ENCODE peak calls at places on chromosomes 7 and 10, in four cellular contexts. B, I, F and L are unnamed samples.

GRCh38 chr7:117171106-117171505 is 151.8 kb downstream of the WNT2 start:
- DNase-seq in B (no peak), I (peak; percentile 59), F (no peak), L (no peak)

GRCh38 chr10:8146650-8147049 is 92.2 kb downstream of the GATA3 start:
- DNase-seq in I (no peak), F (no peak), B (no peak), L (no peak)

GRCh38 chr10:83432296-83433045 is 706.8 kb upstream of the GHITM start:
- DNase-seq in B (no peak), I (no peak), F (no peak), L (no peak)

GRCh38 chr7:73341877-73342276 is 13.9 kb downstream of the FKBP6 start:
- DNase-seq in I (no peak), F (no peak), B (no peak), L (no peak)

GRCh38 chr7:158828343-158829020 is 827 bp downstream of the ESYT2 start:
- DNase-seq in I (peak; percentile 71), F (peak; percentile 58), B (peak; percentile 55), L (peak; percentile 86)

GRCh38 chr10:107054469-107055156 is 109.9 kb downstream of the SORCS1 start:
- DNase-seq in F (no peak), I (no peak), B (no peak), L (no peak)

GRCh38 chr7:150962743-150963399 is 15.2 kb downstream of the KCNH2 start:
- DNase-seq in B (peak; percentile 54), F (peak; percentile 69), I (peak; percentile 84), L (no peak)

GRCh38 chr7:71665716-71666115 is 533.8 kb downstream of the GALNT17 start:
- DNase-seq in F (no peak), I (no peak), B (no peak), L (no peak)

GRCh38 chr7:1091019-1091643 is 3.2 kb downstream of the GPER1 start:
- DNase-seq in I (no peak), B (no peak), F (no peak), L (no peak)

GRCh38 chr7:36683695-36684357 is 40.5 kb downstream of the AOAH start:
- DNase-seq in I (no peak), F (no peak), B (no peak), L (no peak)

GRCh38 chr10:112794201-112794600 is 155.8 kb upstream of the TCF7L2 start:
- DNase-seq in B (no peak), I (no peak), F (no peak), L (no peak)

GRCh38 chr10:63437334-63437949 is 28.3 kb downstream of the JMJD1C start:
- DNase-seq in I (no peak), B (no peak), F (no peak), L (no peak)

GRCh38 chr10:120423350-120424197 is 33.5 kb upstream of the PLPP4 start:
- DNase-seq in I (peak; percentile 71), B (peak; percentile 35), F (peak; percentile 59), L (no peak)

GRCh38 chr7:2309889-2310331 is 4.3 kb downstream of the SNX8 start:
- DNase-seq in I (peak; percentile 95), F (no peak), B (no peak), L (peak; percentile 84)

GRCh38 chr7:6159524-6160011 is 112.9 kb downstream of the CYTH3 start:
- DNase-seq in F (no peak), B (no peak), I (no peak), L (no peak)

GRCh38 chr10:52170776-52171175 is 143.3 kb upstream of the DKK1 start:
- DNase-seq in I (peak; percentile 88), F (no peak), B (no peak), L (no peak)

GRCh38 chr7:31747553-31747952 is 60.5 kb downstream of the PPP1R17 start:
- DNase-seq in B (peak; percentile 19), I (no peak), F (no peak), L (no peak)

GRCh38 chr10:119177708-119178370 is 773 bp downstream of the PRDX3 start:
- DNase-seq in F (no peak), I (no peak), B (peak; percentile 25), L (no peak)

GRCh38 chr7:157140118-157140905 is 1.6 kb downstream of the UBE3C start:
- DNase-seq in F (no peak), I (no peak), B (no peak), L (peak; percentile 66)

GRCh38 chr7:505171-505570 is 14.5 kb downstream of the PDGFA start:
- DNase-seq in B (no peak), F (no peak), I (no peak), L (no peak)

GRCh38 chr10:22086730-22087364 is 83.3 kb upstream of the DNAJC1 start:
- DNase-seq in I (peak; percentile 71), F (no peak), B (peak; percentile 65), L (no peak)

GRCh38 chr7:712601-713457 is 13.7 kb upstream of the DNAAF5 start:
- DNase-seq in I (peak; percentile 50), B (no peak), F (no peak), L (no peak)

GRCh38 chr7:134605978-134606923 is 40.4 kb upstream of the BPGM start:
- DNase-seq in B (peak; percentile 64), F (peak; percentile 60), I (peak; percentile 83), L (peak; percentile 87)

GRCh38 chr7:136923111-136923510 is 54.7 kb downstream of the CHRM2 start:
- DNase-seq in B (no peak), I (no peak), F (no peak), L (no peak)

GRCh38 chr7:41916450-41916927 is 213.6 kb upstream of the INHBA start:
- DNase-seq in F (no peak), I (no peak), B (no peak), L (no peak)

GRCh38 chr10:36612436-36612835 is 513.0 kb upstream of the ANKRD30A start:
- DNase-seq in I (peak; percentile 48), B (no peak), F (no peak), L (no peak)

GRCh38 chr7:44046321-44047061 is 2.0 kb downstream of the DBNL start:
- DNase-seq in B (no peak), F (no peak), I (no peak), L (no peak)

GRCh38 chr7:50801907-50802306 is 19.2 kb upstream of the GRB10 start:
- DNase-seq in I (no peak), F (no peak), B (no peak), L (no peak)
- TF ChIP-seq CTCF in I (no peak), F (no peak), B (no peak), L (no peak)

GRCh38 chr10:66215005-66215404 is 710.8 kb upstream of the LRRTM3 start:
- DNase-seq in B (no peak), F (no peak), I (peak; percentile 33), L (no peak)
- TF ChIP-seq CTCF in B (no peak), F (peak; percentile 21), I (peak; percentile 56), L (no peak)

GRCh38 chr10:114751856-114752255 is 69.7 kb upstream of the FHIP2A start:
- DNase-seq in B (no peak), I (no peak), F (no peak), L (no peak)

GRCh38 chr10:114749545-114749944 is 72.0 kb upstream of the FHIP2A start:
- DNase-seq in B (no peak), I (no peak), F (no peak), L (no peak)

GRCh38 chr10:114755537-114755936 is 66.0 kb upstream of the FHIP2A start:
- DNase-seq in B (no peak), F (no peak), I (no peak), L (no peak)

GRCh38 chr10:114754445-114755320 is 66.9 kb upstream of the FHIP2A start:
- DNase-seq in I (no peak), B (no peak), F (no peak), L (no peak)

DNA sequence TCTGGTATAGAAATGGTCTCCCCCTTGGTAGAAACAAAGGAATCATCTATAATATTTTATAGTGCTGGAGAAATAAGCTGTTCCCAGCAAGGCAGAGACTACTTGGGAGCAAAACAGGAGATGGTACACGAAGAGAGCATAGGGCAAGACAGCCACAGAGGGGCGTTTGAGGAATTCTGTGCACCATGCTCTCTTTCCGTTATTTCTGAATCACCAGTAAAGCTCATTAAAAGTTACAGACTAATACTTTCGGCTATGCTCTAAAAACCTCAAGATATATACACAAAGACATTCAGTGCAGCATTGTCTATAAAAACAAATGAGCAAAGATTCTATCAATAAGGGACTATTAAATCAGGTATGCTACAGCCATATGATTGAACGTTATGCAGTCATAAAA is 68.5 kb upstream of the FHIP2A start:
- DNase-seq in I (no peak), F (no peak), B (no peak), L (no peak)
- TF ChIP-seq CTCF in I (no peak), F (no peak), B (no peak), L (no peak)

DNA sequence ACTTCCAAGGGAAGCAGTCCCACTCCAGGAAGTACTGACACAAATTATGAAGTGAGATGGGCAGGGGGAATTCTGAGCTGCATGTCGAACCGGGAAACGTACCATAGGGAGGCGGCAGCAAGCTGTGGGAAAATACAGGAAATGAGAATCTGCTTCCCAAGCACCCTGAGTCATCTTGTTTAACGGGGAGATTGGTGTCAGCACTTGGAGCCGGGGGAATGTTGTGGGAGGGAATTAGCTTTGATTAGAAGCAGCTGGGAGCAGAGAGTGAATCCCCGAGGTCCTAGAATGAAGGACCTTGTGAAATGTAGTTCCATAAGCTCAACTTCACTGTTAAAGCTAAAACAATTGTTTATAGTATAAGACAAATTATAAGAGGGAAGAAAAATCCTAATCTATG is 141.4 kb upstream of the PRKCQ start:
- DNase-seq in F (peak; percentile 24), I (peak; percentile 36), B (peak; percentile 33), L (no peak)
- TF ChIP-seq CTCF in F (no peak), I (no peak), B (no peak), L (peak; percentile 49)

DNA sequence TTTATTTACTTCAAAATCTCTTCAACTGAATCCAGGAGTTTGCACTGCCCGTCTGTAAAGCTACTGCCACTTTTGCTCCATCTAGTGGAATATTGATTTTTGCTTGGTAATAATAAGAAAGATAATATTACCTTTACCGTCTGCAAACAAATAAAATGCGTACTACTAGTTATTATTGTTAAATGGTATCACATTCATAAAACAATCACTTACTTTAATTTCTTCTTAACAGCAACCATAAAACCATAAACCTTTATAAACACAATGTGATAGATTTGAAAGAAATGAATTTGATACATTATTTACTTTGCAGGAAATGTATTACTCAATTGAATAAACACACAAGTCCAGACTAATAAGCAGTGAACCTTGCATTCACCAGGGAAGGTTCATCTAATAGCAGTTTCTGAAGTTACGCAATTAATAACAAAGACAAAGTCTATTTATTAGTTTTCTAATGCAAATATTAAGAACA is 6.4 kb downstream of the AGMO start:
- DNase-seq in I (no peak), F (no peak), B (no peak), L (no peak)
- TF ChIP-seq CTCF in I (no peak), F (no peak), B (no peak), L (peak; percentile 64)

GRCh38 chr10:84552478-84552877 is 224.1 kb downstream of the CCSER2 start:
- DNase-seq in B (no peak), I (peak; percentile 65), F (no peak), L (no peak)
- TF ChIP-seq CTCF in B (no peak), I (no peak), F (no peak), L (no peak)

GRCh38 chr7:111855842-111856227 is 293.5 kb upstream of the IMMP2L start:
- DNase-seq in F (peak; percentile 25), B (no peak), I (peak; percentile 35), L (no peak)
- TF ChIP-seq CTCF in F (no peak), B (no peak), I (no peak), L (peak; percentile 13)

DNA sequence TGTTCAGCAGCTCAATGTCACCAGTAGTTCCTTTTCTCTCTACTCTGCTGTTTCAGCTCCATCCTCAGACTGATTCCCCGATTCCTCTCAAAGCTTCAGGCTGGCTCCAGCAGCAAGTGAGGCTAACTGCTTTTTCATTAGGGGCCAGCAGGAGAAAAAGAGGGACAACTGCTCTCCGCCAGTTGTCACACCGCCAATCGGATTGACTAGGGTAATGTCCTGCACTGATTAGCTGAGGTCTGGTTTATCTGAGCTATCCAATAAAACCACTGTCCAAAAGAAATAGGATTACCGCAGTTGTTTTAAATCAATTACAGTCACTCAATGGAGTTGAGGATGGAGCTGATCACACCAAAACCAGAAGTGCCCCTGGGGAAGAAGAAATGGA is 351.4 kb upstream of the NPVF start:
- DNase-seq in B (no peak), I (no peak), F (no peak), L (no peak)
- TF ChIP-seq CTCF in B (no peak), I (no peak), F (no peak), L (no peak)